ENCODE peak calls at places on chromosome 4, in four cellular contexts. N is HepG2, H is K562, I is GM12878. J is an unnamed sample.
A peak's percentile ranks its signal among the peaks of the same experiment; 100 is the strongest.

GRCh38 chr4:85733798-85734197 is 258.8 kb downstream of the ARHGAP24 start:
- DNase-seq in I (no peak), N (no peak), H (no peak), J (no peak)

GRCh38 chr4:1579834-1580686 is 104.1 kb downstream of the FAM53A start:
- DNase-seq in N (peak; percentile 15), I (no peak), H (peak; percentile 92), J (peak; percentile 99)

GRCh38 chr4:6180841-6181631 is 19.3 kb downstream of the JAKMIP1 start:
- DNase-seq in H (no peak), N (no peak), I (peak; percentile 98), J (no peak)

GRCh38 chr4:168163106-168163505 is 70.8 kb downstream of the ANXA10 start:
- DNase-seq in I (no peak), H (no peak), N (no peak), J (no peak)

GRCh38 chr4:76087007-76087769 is 12.7 kb downstream of the ART3 start:
- DNase-seq in H (peak; percentile 55), I (no peak), N (peak; percentile 86), J (peak; percentile 56)

GRCh38 chr4:15868065-15868464 is 70.5 kb downstream of the FGFBP1 start:
- DNase-seq in N (no peak), I (no peak), H (no peak), J (no peak)

GRCh38 chr4:142567199-142567598 is 278.9 kb downstream of the INPP4B start:
- DNase-seq in I (no peak), H (no peak), N (no peak), J (peak; percentile 14)

GRCh38 chr4:113978561-113979156 is 788 bp downstream of the ARSJ start:
- DNase-seq in H (no peak), N (no peak), I (no peak), J (peak; percentile 35)

GRCh38 chr4:57442834-57443291 is 332.7 kb upstream of the IGFBP7 start:
- DNase-seq in H (peak; percentile 20), N (peak; percentile 26), I (no peak), J (peak; percentile 76)

GRCh38 chr4:36128689-36129088 is 115.6 kb downstream of the ARAP2 start:
- DNase-seq in I (no peak), N (no peak), H (no peak), J (no peak)

GRCh38 chr4:38752393-38752961 is 30.3 kb downstream of the TLR10 start:
- DNase-seq in N (no peak), H (no peak), I (peak; percentile 62), J (no peak)

GRCh38 chr4:173202395-173202794 is 33.8 kb downstream of the GALNT7 start:
- DNase-seq in I (no peak), H (no peak), N (no peak), J (no peak)

GRCh38 chr4:145557720-145558119 is 61.5 kb upstream of the MMAA start:
- DNase-seq in N (peak; percentile 58), I (peak; percentile 20), H (peak; percentile 66), J (peak; percentile 71)

GRCh38 chr4:11685481-11685880 is 256.8 kb upstream of the HS3ST1 start:
- DNase-seq in N (no peak), H (no peak), I (no peak), J (no peak)

GRCh38 chr4:184805462-184806245 is 20.1 kb downstream of the ACSL1 start:
- DNase-seq in H (no peak), I (no peak), N (no peak), J (no peak)

GRCh38 chr4:186569533-186570192 is 14.3 kb upstream of the MTNR1A start:
- DNase-seq in I (no peak), N (no peak), H (no peak), J (no peak)

GRCh38 chr4:182067828-182068227 is 175.4 kb upstream of the TENM3 start:
- DNase-seq in N (no peak), I (no peak), H (no peak), J (no peak)

GRCh38 chr4:141802324-141802723 is 165.9 kb downstream of the IL15 start:
- DNase-seq in H (no peak), N (no peak), I (no peak), J (no peak)

GRCh38 chr4:10077101-10077491 is 39.5 kb downstream of the WDR1 start:
- DNase-seq in H (peak; percentile 10), N (no peak), I (no peak), J (peak; percentile 4)

GRCh38 chr4:183130328-183131155 is 31.5 kb downstream of the WWC2 start:
- DNase-seq in H (no peak), N (no peak), I (no peak), J (no peak)

GRCh38 chr4:6469144-6469543 is 3.3 kb downstream of the PPP2R2C start:
- DNase-seq in H (no peak), I (no peak), N (no peak), J (no peak)

GRCh38 chr4:74230902-74231499 is 73.1 kb downstream of the MTHFD2L start:
- DNase-seq in N (no peak), I (no peak), H (no peak), J (no peak)

GRCh38 chr4:86592553-86593249 is 1.4 kb upstream of the PTPN13 start:
- DNase-seq in H (no peak), I (no peak), N (no peak), J (no peak)

GRCh38 chr4:185254434-185254833 is 45.0 kb downstream of the SNX25 start:
- DNase-seq in N (peak; percentile 58), H (no peak), I (no peak), J (no peak)

GRCh38 chr4:134935320-134935719 is 733.7 kb upstream of the PABPC4L start:
- DNase-seq in N (no peak), H (peak; percentile 11), I (no peak), J (peak; percentile 51)

GRCh38 chr4:173346074-173346473 is 11.9 kb upstream of the HMGB2 start:
- DNase-seq in I (no peak), H (no peak), N (no peak), J (no peak)

GRCh38 chr4:106369456-106370060 is 980 bp upstream of the GIMD1 start:
- DNase-seq in H (peak; percentile 45), I (peak; percentile 20), N (peak; percentile 42), J (peak; percentile 31)

GRCh38 chr4:95361696-95361965 is 187.1 kb downstream of the UNC5C start:
- DNase-seq in I (no peak), N (no peak), H (no peak), J (no peak)

GRCh38 chr4:95360911-95361695 is 187.7 kb downstream of the UNC5C start:
- DNase-seq in I (no peak), H (no peak), N (no peak), J (no peak)

GRCh38 chr4:95358320-95358889 is 190.4 kb downstream of the UNC5C start:
- DNase-seq in I (no peak), N (no peak), H (no peak), J (no peak)

GRCh38 chr4:95362066-95362465 is 186.7 kb downstream of the UNC5C start:
- DNase-seq in H (no peak), N (no peak), I (no peak), J (no peak)

DNA sequence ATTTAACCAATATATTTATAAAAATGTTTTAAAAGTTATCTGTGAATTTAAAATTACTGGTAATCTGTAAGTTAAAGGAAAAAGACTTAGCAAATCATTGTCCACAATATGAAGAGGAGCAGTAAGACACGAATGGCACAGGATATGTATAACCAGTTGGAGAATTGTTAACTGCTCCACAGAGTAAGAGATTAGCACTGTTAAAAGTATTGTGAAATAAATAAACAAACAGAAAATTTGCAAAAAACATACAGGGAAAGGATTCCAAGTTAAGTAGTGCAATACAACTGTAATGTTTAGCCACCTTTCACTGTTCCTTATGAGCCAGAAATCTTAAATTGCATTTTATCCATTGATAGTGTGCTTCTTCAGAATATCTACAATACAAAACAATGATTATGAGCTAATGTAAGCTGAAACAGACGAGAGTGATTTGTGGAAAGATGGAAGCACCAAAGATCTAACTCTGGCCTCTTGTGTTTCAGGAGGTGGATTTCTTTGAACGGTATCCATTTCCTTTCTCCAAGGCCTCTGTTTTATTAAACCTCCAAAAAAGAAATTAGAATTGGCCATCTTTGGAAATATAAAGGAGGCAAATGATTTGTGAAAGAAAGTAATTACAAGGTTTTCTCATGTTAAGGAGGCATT is 188.4 kb downstream of the UNC5C start:
- DNase-seq in N (no peak), I (no peak), H (no peak), J (no peak)
- TF ChIP-seq CREM in N (no peak), I (no peak), H (no peak), J (no peak)

DNA sequence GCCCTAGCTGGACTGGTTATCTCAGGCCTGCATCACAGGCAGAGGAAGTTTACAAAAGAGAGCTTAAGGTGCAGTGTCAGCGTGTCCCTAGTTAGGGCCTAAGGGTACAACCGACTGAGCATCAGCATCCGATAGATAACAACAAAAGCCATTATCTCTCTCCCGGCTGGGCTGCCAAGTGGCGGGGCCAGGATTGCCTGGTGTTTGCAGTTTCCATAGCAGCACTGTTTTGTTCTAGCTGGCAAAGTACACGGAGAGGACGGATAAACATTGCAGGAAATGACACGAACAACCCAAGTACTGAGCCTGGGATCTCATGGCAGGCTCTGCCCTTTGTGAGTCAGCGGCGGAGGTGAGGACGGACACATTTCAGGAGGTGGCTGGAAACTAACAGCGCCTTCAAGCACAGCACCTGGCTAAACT is 104.7 kb upstream of the NOCT start:
- DNase-seq in H (peak; percentile 50), I (no peak), N (peak; percentile 55), J (peak; percentile 24)
- TF ChIP-seq ETV6 in H (no peak), I (no peak), N (no peak), J (no peak)

GRCh38 chr4:102180080-102180479 is 165.2 kb downstream of the SLC39A8 start:
- DNase-seq in I (no peak), N (no peak), H (no peak), J (no peak)

GRCh38 chr4:102170910-102171309 is 174.4 kb downstream of the SLC39A8 start:
- DNase-seq in N (no peak), H (no peak), I (no peak), J (no peak)

GRCh38 chr4:102169345-102169744 is 175.9 kb downstream of the SLC39A8 start:
- DNase-seq in N (no peak), I (no peak), H (no peak), J (peak; percentile 20)

GRCh38 chr4:102172341-102172740 is 172.9 kb downstream of the SLC39A8 start:
- DNase-seq in I (no peak), H (no peak), N (no peak), J (no peak)

GRCh38 chr4:102174800-102175199 is 170.5 kb downstream of the SLC39A8 start:
- DNase-seq in H (no peak), I (no peak), N (no peak), J (no peak)
- TF ChIP-seq CREM in H (no peak), I (no peak), N (no peak), J (no peak)

GRCh38 chr4:112944006-112944405 is 105.4 kb upstream of the ANK2 start:
- DNase-seq in I (no peak), H (no peak), N (no peak), J (no peak)
- TF ChIP-seq ETV6 in I (no peak), H (no peak), N (no peak), J (no peak)

GRCh38 chr4:53022162-53023100 is 160.3 kb downstream of the RASL11B start:
- DNase-seq in I (no peak), H (no peak), N (no peak), J (no peak)

GRCh38 chr4:53019485-53020382 is 157.6 kb downstream of the RASL11B start:
- DNase-seq in N (peak; percentile 94), H (peak; percentile 13), I (no peak), J (no peak)

GRCh38 chr4:53026233-53026632 is 164.1 kb downstream of the RASL11B start:
- DNase-seq in I (no peak), N (no peak), H (no peak), J (no peak)

GRCh38 chr4:53023640-53024299 is 161.7 kb downstream of the RASL11B start:
- DNase-seq in N (no peak), I (no peak), H (no peak), J (no peak)

GRCh38 chr4:53021709-53022108 is 159.6 kb downstream of the RASL11B start:
- DNase-seq in N (no peak), I (no peak), H (no peak), J (no peak)
- TF ChIP-seq CREM in N (no peak), I (no peak), H (no peak), J (no peak)

GRCh38 chr4:127501103-127501502 is 131.7 kb upstream of the INTU start:
- DNase-seq in I (no peak), H (no peak), N (no peak), J (no peak)
- TF ChIP-seq ETV6 in I (no peak), H (no peak), N (no peak), J (no peak)

J was measured in WTC11.